ENCODE peak calls at places on chromosome 3, in four cellular contexts. E is left lung, A is AG04450, T is heart left ventricle. R is an unnamed sample.
A peak's percentile ranks its signal among the peaks of the same experiment; 100 is the strongest.

GRCh38 chr3:29285356-29286070 is 4.6 kb downstream of the RBMS3 start:
- DNase-seq in E (no peak), A (no peak), T (no peak), R (no peak)

GRCh38 chr3:143608966-143609365 is 239.3 kb downstream of the SLC9A9 start:
- DNase-seq in E (no peak), A (no peak), T (no peak), R (peak; percentile 46)

GRCh38 chr3:182183716-182184430 is 472.1 kb downstream of the SOX2 start:
- DNase-seq in E (no peak), A (no peak), T (no peak), R (no peak)

GRCh38 chr3:43024183-43024865 is 45.2 kb downstream of the GASK1A start:
- DNase-seq in E (no peak), A (no peak), T (no peak), R (no peak)

GRCh38 chr3:14410501-14411165 is 8.2 kb downstream of the SLC6A6 start:
- DNase-seq in E (peak; percentile 87), A (peak; percentile 53), T (no peak), R (peak; percentile 88)

GRCh38 chr3:141015486-141015885 is 35.7 kb upstream of the SPSB4 start:
- DNase-seq in E (no peak), A (no peak), T (no peak), R (no peak)

GRCh38 chr3:74883690-74884089 is 269.2 kb upstream of the CNTN3 start:
- DNase-seq in E (no peak), A (no peak), T (no peak), R (no peak)

GRCh38 chr3:170907519-170908234 is 760 bp downstream of the EIF5A2 start:
- DNase-seq in E (no peak), A (no peak), T (no peak), R (no peak)

GRCh38 chr3:49813497-49814174 is at the start of gene UBA7:
- DNase-seq in E (no peak), A (no peak), T (peak; percentile 64), R (no peak)

GRCh38 chr3:4416961-4417360 is 50.1 kb downstream of the SUMF1 start:
- DNase-seq in E (no peak), A (peak; percentile 53), T (no peak), R (peak; percentile 67)

GRCh38 chr3:47910233-47910632 is 106.0 kb downstream of the MAP4 start:
- DNase-seq in E (no peak), A (no peak), T (no peak), R (no peak)

GRCh38 chr3:143331336-143331735 is 211.8 kb downstream of the CHST2 start:
- DNase-seq in E (no peak), A (no peak), T (no peak), R (no peak)

GRCh38 chr3:69696365-69696764 is 42.9 kb upstream of the MITF start:
- DNase-seq in E (no peak), A (no peak), T (no peak), R (no peak)

GRCh38 chr3:64067510-64068346 is 44.4 kb upstream of the PSMD6 start:
- DNase-seq in E (no peak), A (no peak), T (no peak), R (no peak)

GRCh38 chr3:117144832-117145231 is 435.3 kb downstream of the TUSC7 start:
- DNase-seq in E (no peak), A (no peak), T (no peak), R (no peak)

GRCh38 chr3:27713066-27713400 is 9.1 kb downstream of the EOMES start:
- DNase-seq in E (peak; percentile 37), A (no peak), T (no peak), R (no peak)

GRCh38 chr3:31132132-31132769 is 237.8 kb upstream of the GADL1 start:
- DNase-seq in E (no peak), A (peak; percentile 2), T (no peak), R (no peak)

GRCh38 chr3:13010770-13011169 is 62.5 kb downstream of the IQSEC1 start:
- DNase-seq in E (no peak), A (no peak), T (no peak), R (no peak)
- H3K4me3 ChIP-seq in E (no peak overlapping the region), A (no peak overlapping the region), T (no peak overlapping the region), R (no peak overlapping the region)

GRCh38 chr3:98457543-98457942 is 5.5 kb upstream of the OR5K1 start:
- DNase-seq in E (no peak), A (no peak), T (no peak), R (no peak)
- TF ChIP-seq CTCF in E (no peak), A (no peak), T (no peak), R (no peak)

GRCh38 chr3:125395091-125395490 is 20.0 kb upstream of the ZNF148 start:
- DNase-seq in E (no peak), A (no peak), T (no peak), R (no peak)

GRCh38 chr3:125398952-125399351 is 23.8 kb upstream of the ZNF148 start:
- DNase-seq in E (no peak), A (no peak), T (no peak), R (no peak)

GRCh38 chr3:125389282-125389681 is 14.2 kb upstream of the ZNF148 start:
- DNase-seq in E (no peak), A (no peak), T (no peak), R (no peak)

GRCh38 chr3:125394406-125394805 is 19.3 kb upstream of the ZNF148 start:
- DNase-seq in E (no peak), A (no peak), T (no peak), R (no peak)
- H3K4me3 ChIP-seq in E (no peak overlapping the region), A (no peak overlapping the region), T (no peak overlapping the region), R (no peak overlapping the region)

GRCh38 chr3:128784228-128784627 is 58.2 kb downstream of the RAB7A start:
- DNase-seq in E (peak; percentile 75), A (no peak), T (peak; percentile 40), R (no peak)

GRCh38 chr3:128788268-128788869 is 62.4 kb downstream of the RAB7A start:
- DNase-seq in E (no peak), A (no peak), T (no peak), R (no peak)

GRCh38 chr3:128784843-128785242 is 58.9 kb downstream of the RAB7A start:
- DNase-seq in E (no peak), A (no peak), T (no peak), R (no peak)

GRCh38 chr3:128786434-128787020 is 60.5 kb downstream of the RAB7A start:
- DNase-seq in E (no peak), A (no peak), T (no peak), R (no peak)

GRCh38 chr3:128787256-128788253 is 61.6 kb downstream of the RAB7A start:
- DNase-seq in E (no peak), A (no peak), T (no peak), R (peak; percentile 78)
- TF ChIP-seq CTCF in E (no peak), A (peak; percentile 37), T (no peak), R (peak; percentile 51)

GRCh38 chr3:187044871-187045552 is 94.3 kb downstream of the RPL39L start:
- DNase-seq in E (no peak), A (no peak), T (peak; percentile 63), R (no peak)
- H3K4me3 ChIP-seq in E (no peak overlapping the region), A (no peak overlapping the region), T (no peak overlapping the region), R (no peak overlapping the region)

DNA sequence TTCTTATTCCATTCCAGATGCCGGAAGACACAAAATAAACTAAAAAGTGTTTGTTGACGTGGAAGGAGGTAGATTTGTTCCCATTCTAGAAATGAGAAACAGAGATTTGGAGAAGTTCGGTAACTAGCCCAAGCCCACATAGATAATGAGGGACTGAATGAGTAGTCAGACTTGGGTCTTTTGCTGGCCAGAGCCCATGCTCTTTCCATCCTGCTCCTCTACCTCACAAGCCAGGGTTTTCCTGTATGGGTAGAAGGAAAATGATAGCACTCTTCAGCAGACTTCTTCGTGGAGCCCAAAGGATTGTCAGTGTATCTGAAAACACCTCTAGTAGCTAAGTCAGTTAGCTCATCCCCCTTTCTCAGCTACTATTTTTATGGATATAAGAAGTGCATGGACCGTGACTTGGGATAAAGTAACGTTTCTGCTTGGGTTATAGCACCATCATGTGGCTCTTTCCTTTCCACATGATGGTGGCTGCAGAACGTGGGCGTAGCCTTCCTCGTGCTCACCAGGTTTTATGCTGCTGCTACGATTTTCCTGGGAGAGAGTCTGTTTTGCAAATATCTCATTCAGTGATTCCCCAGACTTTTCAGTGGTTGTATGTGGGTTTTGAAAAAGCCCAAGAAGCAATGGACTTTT is 84.6 kb downstream of the DGKG start:
- DNase-seq in E (no peak), A (peak; percentile 37), T (no peak), R (no peak)
- TF ChIP-seq CTCF in E (peak; percentile 39), A (peak; percentile 64), T (peak; percentile 40), R (peak; percentile 73)

GRCh38 chr3:197355713-197356112 is 57.3 kb upstream of the DLG1 start:
- DNase-seq in E (no peak), A (no peak), T (no peak), R (no peak)

GRCh38 chr3:197356741-197357140 is 58.3 kb upstream of the DLG1 start:
- DNase-seq in E (no peak), A (no peak), T (no peak), R (no peak)

GRCh38 chr3:197353867-197354180 is 55.4 kb upstream of the DLG1 start:
- DNase-seq in E (no peak), A (no peak), T (no peak), R (no peak)

GRCh38 chr3:197354195-197355059 is 56.0 kb upstream of the DLG1 start:
- DNase-seq in E (no peak), A (peak; percentile 49), T (peak; percentile 61), R (no peak)

GRCh38 chr3:197356275-197356674 is 57.9 kb upstream of the DLG1 start:
- DNase-seq in E (no peak), A (no peak), T (peak; percentile 57), R (no peak)
- H3K4me3 ChIP-seq in E (peak overlapping the region; percentile 4), A (peak overlapping the region; percentile 15), T (peak overlapping the region; percentile 29), R (no peak overlapping the region)

GRCh38 chr3:177893321-177893720 is 642.9 kb upstream of the KCNMB2 start:
- DNase-seq in E (no peak), A (no peak), T (no peak), R (no peak)
- TF ChIP-seq CTCF in E (no peak), A (peak; percentile 36), T (no peak), R (peak; percentile 23)

DNA sequence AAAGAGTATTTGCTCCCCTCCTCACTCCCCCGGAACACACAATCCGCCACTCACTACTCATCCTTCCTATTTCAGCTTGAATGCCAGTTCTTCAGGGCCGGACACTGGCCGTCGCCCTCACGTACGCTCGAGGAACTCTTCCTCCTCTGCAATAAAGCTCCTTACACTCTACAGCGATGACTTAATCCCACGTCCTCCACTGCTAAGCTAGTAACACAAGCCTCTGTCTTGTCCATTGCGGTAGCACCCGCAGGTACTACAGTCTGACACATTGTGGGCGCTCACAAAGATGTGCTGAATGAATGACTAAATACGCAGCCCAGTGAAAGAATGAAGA is 625 bp upstream of the EPHB3 start:
- DNase-seq in E (peak; percentile 16), A (peak; percentile 11), T (no peak), R (no peak)
- H3K4me3 ChIP-seq in E (peak overlapping the region; percentile 57), A (peak overlapping the region; percentile 46), T (peak overlapping the region; percentile 81), R (peak overlapping the region; percentile 39)

R was measured in epithelial cell of proximal tubule.